ENCODE peak calls at places on chromosomes 6 and 20, in eight cellular contexts. L is HCT116, Z is heart right ventricle, V is neuronal stem cell, O is gastrocnemius medialis, C is SJCRH30, R is small intestine, H is uterus. X is an unnamed sample. For H3K4me1, the result is how much of the 10 kb centered on the place peaks cover.

GRCh38 chr6:145749632-145750031 is 14.3 kb upstream of the EPM2A start:
- DNase-seq in L (no peak), Z (no peak), V (no peak), O (no peak), C (no peak), R (peak), H (no peak), X (no peak)

GRCh38 chr6:78615430-78615904 is 251.9 kb upstream of the IRAK1BP1 start:
- DNase-seq in L (no peak), Z (no peak), V (no peak), O (no peak), C (no peak), R (no peak), H (no peak), X (no peak)

GRCh38 chr6:37092851-37093727 is 76.9 kb upstream of the PIM1 start:
- DNase-seq in L (no peak), Z (no peak), V (no peak), O (no peak), C (no peak), R (no peak), H (peak), X (no peak)

GRCh38 chr6:111503194-111503593 is 20.2 kb upstream of the REV3L start:
- DNase-seq in L (no peak), Z (no peak), V (no peak), O (no peak), C (peak), R (no peak), H (no peak), X (no peak)

GRCh38 chr6:137866200-137866913 is 702 bp upstream of the TNFAIP3 start:
- DNase-seq in L (no peak), Z (no peak), V (peak), O (peak), C (peak), R (no peak), H (peak), X (no peak)

GRCh38 chr20:45892828-45893500 is 1.8 kb downstream of the CTSA start:
- DNase-seq in L (no peak), Z (no peak), V (no peak), O (no peak), C (no peak), R (peak), H (no peak), X (no peak)

GRCh38 chr6:121697921-121698320 is 262.5 kb downstream of the GJA1 start:
- DNase-seq in L (no peak), Z (no peak), V (no peak), O (no peak), C (no peak), R (no peak), H (no peak), X (no peak)

GRCh38 chr6:84282566-84282965 is 55.1 kb upstream of the CEP162 start:
- DNase-seq in L (no peak), Z (no peak), V (no peak), O (no peak), C (peak), R (no peak), H (no peak), X (no peak)

GRCh38 chr6:78308025-78308424 is 559.3 kb upstream of the IRAK1BP1 start:
- DNase-seq in L (peak), Z (no peak), V (no peak), O (no peak), C (no peak), R (no peak), H (no peak), X (no peak)

GRCh38 chr20:44706371-44707258 is 8.6 kb upstream of the CCN5 start:
- DNase-seq in L (no peak), Z (no peak), V (no peak), O (peak), C (no peak), R (no peak), H (peak), X (no peak)

GRCh38 chr6:118706702-118707101 is 55.3 kb upstream of the CEP85L start:
- DNase-seq in L (no peak), Z (no peak), V (no peak), O (no peak), C (no peak), R (no peak), H (no peak), X (no peak)
- H3K4me1 ChIP-seq in L (under half), Z (under half), V (under half), O (under half), C (under half), R (under half), H (under half), X (under half)

DNA sequence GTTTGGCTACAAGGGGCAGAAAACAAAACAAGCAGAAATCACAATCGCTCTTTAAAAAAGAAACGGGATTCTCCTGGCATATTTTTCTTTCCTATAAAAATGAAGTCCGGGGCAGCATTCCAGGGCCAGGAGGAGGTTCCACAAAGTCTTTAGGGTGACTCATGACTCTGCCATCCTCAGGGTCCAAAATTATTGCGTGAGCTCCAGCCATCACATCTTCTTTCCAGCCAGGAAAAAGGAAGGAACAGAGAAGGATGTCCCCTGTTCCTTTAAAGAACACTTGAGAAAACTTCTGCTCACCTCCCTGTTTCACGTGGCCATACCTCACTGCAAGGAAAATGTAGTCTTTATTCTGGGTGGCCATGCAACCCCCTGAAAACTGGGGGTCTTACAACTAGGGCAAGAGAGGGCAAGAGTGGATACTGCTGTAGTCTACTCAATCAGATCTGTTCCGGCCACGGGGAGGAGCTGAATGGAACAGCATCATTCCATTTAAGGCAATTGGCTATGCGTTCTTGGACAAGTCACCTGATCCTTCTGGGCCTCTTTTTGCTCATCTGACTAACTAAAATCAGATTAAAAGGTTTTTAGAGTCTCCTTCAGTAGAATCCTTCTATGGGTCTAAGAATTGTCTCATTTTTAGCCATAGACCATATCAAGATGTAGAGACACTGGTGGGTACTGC is 49.4 kb downstream of the CTCFL start:
- DNase-seq in L (no peak), Z (no peak), V (no peak), O (no peak), C (no peak), R (no peak), H (peak), X (no peak)
- H3K4me1 ChIP-seq in L (under half), Z (under half), V (under half), O (under half), C (under half), R (under half), H (under half), X (half or more)

GRCh38 chr20:47330071-47330470 is 26.4 kb downstream of the ZMYND8 start:
- DNase-seq in L (no peak), Z (no peak), V (no peak), O (no peak), C (no peak), R (no peak), H (no peak), X (no peak)

GRCh38 chr20:47327711-47328110 is 28.8 kb downstream of the ZMYND8 start:
- DNase-seq in L (no peak), Z (no peak), V (no peak), O (no peak), C (no peak), R (no peak), H (no peak), X (no peak)

GRCh38 chr20:47328841-47329448 is 27.6 kb downstream of the ZMYND8 start:
- DNase-seq in L (no peak), Z (no peak), V (no peak), O (no peak), C (no peak), R (peak), H (peak), X (no peak)

GRCh38 chr20:47325242-47325641 is 31.3 kb downstream of the ZMYND8 start:
- DNase-seq in L (no peak), Z (no peak), V (no peak), O (no peak), C (no peak), R (no peak), H (no peak), X (no peak)

GRCh38 chr20:47326718-47327137 is 29.8 kb downstream of the ZMYND8 start:
- DNase-seq in L (no peak), Z (no peak), V (no peak), O (no peak), C (no peak), R (no peak), H (no peak), X (no peak)
- H3K4me1 ChIP-seq in L (half or more), Z (under half), V (under half), O (under half), C (under half), R (under half), H (under half), X (half or more)

GRCh38 chr20:57432874-57433491 is 41.8 kb downstream of the RBM38 start:
- DNase-seq in L (no peak), Z (peak), V (no peak), O (peak), C (peak), R (peak), H (no peak), X (no peak)
- H3K4me1 ChIP-seq in L (half or more), Z (under half), V (under half), O (under half), C (under half), R (under half), H (under half), X (under half)

GRCh38 chr20:35737865-35738333 is 4.2 kb downstream of the RBM39 start:
- DNase-seq in L (no peak), Z (no peak), V (no peak), O (no peak), C (no peak), R (no peak), H (no peak), X (no peak)
- H3K4me1 ChIP-seq in L (under half), Z (half or more), V (under half), O (half or more), C (under half), R (under half), H (under half), X (half or more)

DNA sequence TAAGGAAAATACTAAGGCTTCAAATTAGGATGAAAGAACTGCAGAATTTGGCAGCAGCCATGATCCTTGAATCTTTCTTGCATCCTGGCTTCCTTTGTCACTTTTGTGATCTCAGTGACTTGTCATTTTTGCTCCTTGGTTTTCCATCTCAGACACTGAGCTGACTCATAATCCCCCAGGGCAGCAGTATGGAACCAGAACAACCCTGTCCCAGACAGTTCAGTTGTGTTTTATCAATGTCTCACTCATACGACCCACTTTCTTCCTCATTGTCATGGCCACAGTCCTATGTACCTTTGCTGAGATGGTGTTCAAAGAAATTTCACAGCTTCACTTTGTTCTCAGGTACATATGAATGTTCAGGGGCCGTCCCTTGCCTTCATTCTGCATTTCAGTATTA is 488.5 kb upstream of the BTBD3 start:
- DNase-seq in L (no peak), Z (no peak), V (no peak), O (no peak), C (no peak), R (no peak), H (no peak), X (no peak)
- H3K4me1 ChIP-seq in L (under half), Z (under half), V (under half), O (under half), C (under half), R (under half), H (under half), X (under half)

GRCh38 chr6:154570505-154570904 is 60.0 kb upstream of the CNKSR3 start:
- DNase-seq in L (no peak), Z (no peak), V (no peak), O (no peak), C (no peak), R (peak), H (no peak), X (peak)

GRCh38 chr6:154566866-154567265 is 56.4 kb upstream of the CNKSR3 start:
- DNase-seq in L (no peak), Z (no peak), V (no peak), O (no peak), C (no peak), R (peak), H (no peak), X (no peak)

GRCh38 chr6:154572592-154572991 is 62.1 kb upstream of the CNKSR3 start:
- DNase-seq in L (no peak), Z (no peak), V (no peak), O (no peak), C (no peak), R (peak), H (no peak), X (peak)

GRCh38 chr6:154567695-154568220 is 57.3 kb upstream of the CNKSR3 start:
- DNase-seq in L (no peak), Z (no peak), V (no peak), O (no peak), C (no peak), R (peak), H (no peak), X (no peak)

DNA sequence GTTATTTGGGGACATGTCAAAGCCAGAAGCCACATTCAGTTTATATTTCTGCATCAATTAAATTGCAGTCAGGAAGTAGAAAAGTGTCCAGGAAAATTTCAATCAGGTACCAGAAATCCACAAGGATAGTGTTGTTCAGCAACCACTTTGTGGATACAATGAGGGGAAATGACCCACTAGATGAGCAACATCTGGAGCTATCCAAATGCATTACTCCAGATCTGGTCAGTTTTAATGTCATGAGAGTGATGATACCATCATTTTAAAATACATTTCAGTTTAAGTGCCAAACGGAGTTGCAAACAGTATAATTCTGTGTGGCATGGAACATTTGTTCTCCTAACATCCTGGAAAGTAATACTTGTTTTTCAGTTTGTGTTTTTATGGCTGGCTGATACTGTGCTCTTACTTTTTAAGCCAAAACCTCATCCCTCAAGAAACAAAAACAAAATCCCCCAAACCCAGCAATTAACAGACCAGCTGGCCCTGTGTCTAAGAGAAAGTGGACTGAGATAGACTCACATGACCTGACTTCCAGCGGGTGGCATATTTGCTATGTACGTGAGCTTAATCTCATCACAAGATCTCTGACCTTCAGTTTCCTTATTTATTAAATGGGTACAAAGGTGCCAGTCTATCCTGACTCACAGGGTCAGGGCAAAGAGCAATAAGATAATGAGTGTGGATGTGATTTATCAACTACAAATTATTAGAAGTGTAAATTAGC is 58.8 kb upstream of the CNKSR3 start:
- DNase-seq in L (no peak), Z (no peak), V (no peak), O (no peak), C (no peak), R (peak), H (no peak), X (no peak)
- H3K4me1 ChIP-seq in L (under half), Z (under half), V (under half), O (under half), C (under half), R (under half), H (under half), X (under half)

DNA sequence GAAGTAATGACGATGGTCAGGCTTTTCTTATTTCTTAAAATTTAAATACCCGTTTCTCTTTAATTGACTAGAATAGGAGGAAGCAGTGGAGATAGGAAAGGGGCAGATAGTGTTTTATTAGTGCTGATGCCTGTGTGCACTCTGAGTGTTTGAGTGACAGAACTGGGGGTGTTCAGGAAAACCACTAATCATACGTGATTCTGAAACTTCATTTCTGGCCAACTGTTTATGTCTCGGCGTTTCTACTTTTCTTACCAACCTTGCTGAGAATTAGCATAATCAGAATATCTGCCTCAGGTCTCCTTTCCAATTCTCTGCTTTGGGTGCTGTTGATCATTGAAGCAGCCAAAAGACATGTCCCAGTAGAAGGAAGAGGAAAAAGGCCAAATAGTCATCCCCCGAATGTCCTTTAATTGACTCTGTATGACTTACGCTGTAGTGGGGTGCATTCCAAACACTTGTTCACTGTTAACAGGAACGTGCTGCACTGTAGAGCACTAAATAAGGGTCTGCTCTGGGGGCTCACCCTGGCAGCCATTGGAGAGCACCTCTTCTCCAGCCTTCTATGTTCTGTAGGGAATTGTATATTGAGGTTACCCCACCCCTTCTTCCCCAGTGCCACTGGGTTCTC is 152.9 kb downstream of the JARID2 start:
- DNase-seq in L (no peak), Z (no peak), V (no peak), O (no peak), C (no peak), R (no peak), H (no peak), X (no peak)
- H3K4me1 ChIP-seq in L (under half), Z (half or more), V (under half), O (half or more), C (under half), R (under half), H (under half), X (under half)